ENCODE peak calls at places on chromosome 22, in four cellular contexts. R is fibroblast of lung, M is neural progenitor cell, I is Karpas-422. S is an unnamed sample.

GRCh38 chr22:39349506-39349966 is 255 bp upstream of the SYNGR1 start:
- DNase-seq in I (peak; percentile 88), M (peak; percentile 88), R (peak; percentile 24), S (peak; percentile 41)

GRCh38 chr22:40507491-40507890 is 129.0 kb downstream of the MRTFA start:
- DNase-seq in M (no peak), I (peak; percentile 49), R (no peak), S (no peak)

GRCh38 chr22:20108757-20109230 is 7.1 kb upstream of the RANBP1 start:
- DNase-seq in R (no peak), M (no peak), I (no peak), S (no peak)

GRCh38 chr22:33726294-33726711 is 194.0 kb downstream of the LARGE1 start:
- DNase-seq in R (peak; percentile 70), I (no peak), M (no peak), S (peak; percentile 75)

GRCh38 chr22:50739279-50739691 is 1.3 kb downstream of the ACR start:
- DNase-seq in M (no peak), R (no peak), I (no peak), S (no peak)

GRCh38 chr22:45090364-45090960 is 73.3 kb upstream of the NUP50 start:
- DNase-seq in R (peak; percentile 59), M (peak; percentile 79), I (no peak), S (no peak)

GRCh38 chr22:33919591-33920501 is at the start of gene LARGE1:
- DNase-seq in M (peak; percentile 78), R (peak; percentile 39), I (no peak), S (peak; percentile 81)

GRCh38 chr22:32473388-32473952 is 1.1 kb upstream of the FBXO7 start:
- DNase-seq in M (peak; percentile 64), I (peak; percentile 81), R (peak; percentile 47), S (peak; percentile 68)

GRCh38 chr22:49535126-49535525 is 292.5 kb downstream of the BRD1 start:
- DNase-seq in M (no peak), I (no peak), R (no peak), S (no peak)

GRCh38 chr22:49748514-49748913 is 79.2 kb downstream of the BRD1 start:
- DNase-seq in I (no peak), M (no peak), R (no peak), S (no peak)

GRCh38 chr22:38167988-38168407 is 13.6 kb downstream of the PLA2G6 start:
- DNase-seq in I (no peak), R (no peak), M (no peak), S (no peak)

GRCh38 chr22:44892803-44893730 is 116.7 kb downstream of the PHF21B start:
- DNase-seq in M (no peak), I (no peak), R (no peak), S (no peak)

GRCh38 chr22:43550024-43550620 is 138.3 kb downstream of the MPPED1 start:
- DNase-seq in R (no peak), M (no peak), I (no peak), S (no peak)

DNA sequence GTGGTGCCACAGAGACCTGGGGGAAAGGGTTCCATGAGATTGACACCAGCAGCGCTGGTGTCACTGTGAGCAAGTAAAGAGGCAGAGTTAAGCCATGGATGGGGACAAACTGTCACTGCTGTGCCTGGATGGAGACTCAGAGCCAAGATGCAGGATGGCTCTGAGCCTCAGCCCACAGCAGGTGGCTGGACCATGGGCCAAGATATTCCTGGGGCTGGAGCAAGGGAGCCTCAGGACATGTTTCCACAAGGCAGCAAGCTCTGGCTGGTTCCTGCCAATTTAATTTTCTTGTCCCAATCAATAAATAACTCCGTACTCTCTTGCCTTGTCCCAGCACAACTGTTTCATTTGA is 23.0 kb downstream of the MYO18B start:
- DNase-seq in I (no peak), M (no peak), R (no peak), S (no peak)
- H3K79me2 ChIP-seq in I (no peaks in the 10 kb centered on the region), M (no peaks in the 10 kb centered on the region), R (no peaks in the 10 kb centered on the region), S (no peaks in the 10 kb centered on the region)

DNA sequence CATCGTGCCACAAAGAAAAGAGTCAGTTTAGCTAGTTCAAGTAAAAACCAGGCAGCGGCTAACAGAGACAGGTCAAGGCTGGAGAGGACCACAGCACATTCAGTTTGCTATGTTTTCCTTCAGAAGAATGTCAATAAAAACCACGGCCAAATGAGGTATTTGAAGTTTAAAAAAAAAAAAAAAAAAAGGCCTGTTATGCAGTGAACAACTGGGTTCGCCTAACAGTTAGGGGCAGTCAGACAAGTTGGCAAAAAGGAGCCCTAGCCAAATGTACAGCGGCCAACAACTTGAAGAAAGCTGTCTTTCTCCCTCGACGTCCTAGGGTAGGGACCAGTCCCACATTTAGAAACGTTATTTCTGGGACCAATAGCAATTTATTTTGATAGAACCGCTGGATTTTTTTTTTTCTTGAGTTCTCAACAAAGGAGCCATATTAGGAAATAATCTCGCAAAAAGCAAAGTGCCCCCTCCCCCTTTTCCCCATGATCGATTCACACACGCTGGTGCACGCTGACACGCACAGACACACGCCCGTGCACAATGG is 237.8 kb downstream of the TTC28 start:
- DNase-seq in R (peak; percentile 39), M (peak; percentile 5), I (no peak), S (peak; percentile 49)
- H3K79me2 ChIP-seq in R (no peaks in the 10 kb centered on the region), M (peaks cover 7% of the 10 kb centered on the region), I (no peaks in the 10 kb centered on the region), S (peaks cover 54% of the 10 kb centered on the region)

GRCh38 chr22:30220338-30221009 is 26.1 kb downstream of the LIF start:
- DNase-seq in R (no peak), M (no peak), I (no peak), S (no peak)

GRCh38 chr22:30219668-30220278 is 26.8 kb downstream of the LIF start:
- DNase-seq in I (no peak), M (no peak), R (no peak), S (no peak)

GRCh38 chr22:30216710-30217109 is 29.8 kb downstream of the LIF start:
- DNase-seq in I (no peak), R (no peak), M (no peak), S (no peak)

GRCh38 chr22:30219049-30219448 is 27.5 kb downstream of the LIF start:
- DNase-seq in R (no peak), I (no peak), M (no peak), S (no peak)

DNA sequence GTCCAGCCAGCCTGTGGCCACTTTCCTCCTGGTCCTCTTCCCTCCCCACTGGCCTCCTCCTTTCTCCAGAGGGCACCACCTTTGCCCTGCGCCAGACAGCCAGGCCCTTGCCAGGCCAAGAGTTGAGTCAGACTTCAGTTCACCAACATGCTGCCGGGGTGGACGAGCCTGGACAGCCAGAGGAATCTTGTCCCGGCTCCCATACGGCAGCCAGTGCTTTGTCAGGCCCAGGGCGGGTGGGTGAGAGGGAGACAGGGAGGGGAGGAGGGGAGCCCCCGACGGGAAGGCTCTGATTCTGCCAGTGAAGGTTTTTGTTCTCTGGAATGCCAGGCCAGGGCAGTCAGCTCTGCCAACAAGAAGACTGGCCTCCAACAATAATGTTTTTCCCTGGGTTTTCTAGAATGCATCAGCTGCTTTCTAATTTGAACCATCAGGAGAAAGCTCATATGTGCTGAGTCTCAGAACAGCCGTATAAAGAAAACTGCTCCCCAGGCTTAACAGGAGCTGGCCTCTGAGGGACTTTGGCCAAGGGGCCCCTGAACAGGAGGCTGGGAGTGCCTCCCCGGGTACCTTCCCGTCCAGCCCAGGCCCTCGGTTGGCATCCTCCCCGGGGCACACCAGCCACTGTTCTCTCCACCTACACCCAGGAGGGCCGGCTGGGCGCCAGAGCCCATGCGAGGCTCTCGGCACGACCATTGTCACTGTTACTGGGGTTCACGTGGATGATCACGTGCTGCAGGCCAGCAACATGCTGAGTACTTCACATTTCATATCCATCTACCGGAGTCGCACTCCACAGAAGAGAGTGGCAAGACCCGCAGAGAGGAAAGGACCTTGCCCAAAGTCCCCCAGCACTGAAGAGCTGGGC is 28.6 kb downstream of the LIF start:
- DNase-seq in I (no peak), M (no peak), R (no peak), S (peak; percentile 59)
- H3K79me2 ChIP-seq in I (no peaks in the 10 kb centered on the region), M (no peaks in the 10 kb centered on the region), R (no peaks in the 10 kb centered on the region), S (no peaks in the 10 kb centered on the region)

GRCh38 chr22:17969732-17970131 is 54.6 kb downstream of the MICAL3 start:
- DNase-seq in R (peak; percentile 97), I (no peak), M (no peak), S (peak; percentile 92)

GRCh38 chr22:17972385-17973181 is 51.8 kb downstream of the MICAL3 start:
- DNase-seq in I (no peak), R (peak; percentile 86), M (peak; percentile 32), S (peak; percentile 81)

GRCh38 chr22:17970205-17970708 is 54.1 kb downstream of the MICAL3 start:
- DNase-seq in M (no peak), R (peak; percentile 62), I (peak; percentile 71), S (no peak)

GRCh38 chr22:17973217-17973616 is 51.1 kb downstream of the MICAL3 start:
- DNase-seq in M (no peak), I (no peak), R (no peak), S (no peak)

GRCh38 chr22:17971711-17972110 is 52.6 kb downstream of the MICAL3 start:
- DNase-seq in I (no peak), R (no peak), M (no peak), S (no peak)
- H3K79me2 ChIP-seq in I (peaks cover 97% of the 10 kb centered on the region), R (peaks cover 31% of the 10 kb centered on the region), M (peaks cover 75% of the 10 kb centered on the region), S (peaks cover 100% of the 10 kb centered on the region)

GRCh38 chr22:35784633-35785032 is 67.0 kb downstream of the APOL5 start:
- DNase-seq in I (no peak), M (no peak), R (no peak), S (no peak)

GRCh38 chr22:35781898-35782297 is 64.2 kb downstream of the APOL5 start:
- DNase-seq in R (no peak), M (no peak), I (no peak), S (no peak)

GRCh38 chr22:35783943-35784614 is 66.4 kb downstream of the APOL5 start:
- DNase-seq in I (no peak), R (peak; percentile 84), M (no peak), S (peak; percentile 86)

GRCh38 chr22:35785181-35785923 is 67.7 kb downstream of the APOL5 start:
- DNase-seq in M (no peak), I (no peak), R (peak; percentile 59), S (peak; percentile 63)

DNA sequence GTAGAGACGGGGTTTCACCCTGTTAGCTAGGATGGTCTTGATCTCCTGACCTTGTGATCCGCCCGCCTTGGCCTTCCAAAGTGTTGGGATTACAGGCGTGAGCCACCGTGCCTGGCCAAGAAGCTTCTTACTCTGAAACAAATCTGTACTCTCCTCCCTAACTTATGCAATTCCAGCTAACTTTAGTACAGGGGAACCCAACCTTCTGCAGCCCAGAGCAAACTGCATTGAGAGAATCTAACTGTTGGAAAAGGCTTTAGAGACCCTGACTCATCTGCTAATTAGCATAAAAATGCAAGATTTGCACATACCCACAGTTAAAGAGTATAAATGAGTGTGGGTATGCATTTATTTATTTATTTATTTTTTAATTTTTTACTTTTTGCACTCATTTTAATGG is 64.8 kb downstream of the APOL5 start:
- DNase-seq in I (no peak), M (no peak), R (peak; percentile 65), S (peak; percentile 19)
- H3K79me2 ChIP-seq in I (no peaks in the 10 kb centered on the region), M (peaks cover 47% of the 10 kb centered on the region), R (peaks cover 58% of the 10 kb centered on the region), S (peaks cover 95% of the 10 kb centered on the region)

DNA sequence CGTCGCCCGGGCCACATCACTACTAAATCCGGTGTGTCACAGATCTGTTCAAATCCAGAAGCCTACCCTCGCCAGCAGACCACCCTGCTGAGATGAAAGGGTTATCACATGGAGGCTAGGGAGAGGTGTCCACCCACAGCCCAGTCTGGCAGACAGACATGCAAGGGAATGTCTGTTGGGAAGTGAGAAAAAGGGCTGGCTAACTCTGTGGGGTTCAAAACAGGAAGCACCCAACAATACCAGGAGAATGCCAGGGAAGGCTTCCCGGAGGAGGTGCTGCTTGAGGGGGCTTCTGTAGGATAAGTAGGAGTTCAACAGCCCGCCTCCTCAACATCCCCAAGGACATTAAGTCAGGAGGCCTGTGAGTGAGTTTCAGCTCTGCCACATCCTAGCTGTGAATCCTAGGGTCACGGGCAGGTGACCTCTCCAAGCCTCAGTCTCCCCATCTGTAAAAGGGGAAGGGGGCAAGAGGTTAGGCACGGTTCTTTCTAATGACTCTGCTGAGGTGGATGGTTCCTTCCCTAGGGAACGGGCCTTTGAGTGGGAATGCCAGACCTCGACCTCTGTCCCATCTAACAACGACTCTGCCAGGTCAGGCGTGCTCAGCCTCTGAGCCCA is 1.1 kb downstream of the TPST2 start:
- DNase-seq in R (no peak), M (no peak), I (no peak), S (no peak)
- H3K79me2 ChIP-seq in R (peaks cover 13% of the 10 kb centered on the region), M (peaks cover 40% of the 10 kb centered on the region), I (peaks cover 55% of the 10 kb centered on the region), S (peaks cover 44% of the 10 kb centered on the region)